ENCODE peak calls at places on chromosomes 1 and 21, in eight cellular contexts. N, Q, Z, D, R, W, S and P are unnamed samples. For H3K9me3, the result is how much of the 10 kb centered on the place peaks cover.

GRCh38 chr1:198890531-198890930 is 251.7 kb downstream of the PTPRC start:
- DNase-seq in N (no peak), Q (no peak), Z (no peak), D (no peak), R (no peak), W (no peak), S (no peak), P (no peak)

GRCh38 chr1:156945881-156946661 is 25.6 kb downstream of the LRRC71 start:
- DNase-seq in N (no peak), Q (no peak), Z (no peak), D (no peak), R (no peak), W (no peak), S (peak), P (no peak)

GRCh38 chr21:46207920-46208571 is 20.5 kb downstream of the LSS start:
- DNase-seq in N (no peak), Q (peak), Z (no peak), D (no peak), R (no peak), W (no peak), S (peak), P (no peak)

GRCh38 chr1:206505702-206506375 is 1.5 kb upstream of the RASSF5 start:
- DNase-seq in N (no peak), Q (no peak), Z (no peak), D (no peak), R (no peak), W (no peak), S (no peak), P (no peak)

GRCh38 chr1:36108314-36108713 is 16.7 kb downstream of the COL8A2 start:
- DNase-seq in N (no peak), Q (no peak), Z (no peak), D (no peak), R (no peak), W (no peak), S (no peak), P (peak)

GRCh38 chr1:2481885-2482284 is 5.8 kb downstream of the PLCH2 start:
- DNase-seq in N (no peak), Q (no peak), Z (no peak), D (no peak), R (no peak), W (no peak), S (no peak), P (no peak)

GRCh38 chr1:21511579-21512522 is 2.6 kb downstream of the ALPL start:
- DNase-seq in N (peak), Q (peak), Z (no peak), D (no peak), R (no peak), W (peak), S (peak), P (peak)

GRCh38 chr21:42105916-42106315 is 34.8 kb downstream of the UMODL1 start:
- DNase-seq in N (no peak), Q (no peak), Z (no peak), D (no peak), R (no peak), W (no peak), S (no peak), P (no peak)

GRCh38 chr21:37208056-37208705 is 59.0 kb downstream of the VPS26C start:
- DNase-seq in N (peak), Q (peak), Z (peak), D (no peak), R (no peak), W (peak), S (no peak), P (no peak)

GRCh38 chr1:77134359-77134758 is 84.9 kb downstream of the PIGK start:
- DNase-seq in N (no peak), Q (no peak), Z (no peak), D (no peak), R (no peak), W (no peak), S (no peak), P (no peak)

GRCh38 chr1:228058981-228059535 is 23.4 kb upstream of the ARF1 start:
- DNase-seq in N (no peak), Q (no peak), Z (no peak), D (no peak), R (no peak), W (no peak), S (peak), P (no peak)

GRCh38 chr1:175172503-175172902 is 20.1 kb downstream of the KIAA0040 start:
- DNase-seq in N (no peak), Q (no peak), Z (no peak), D (no peak), R (no peak), W (no peak), S (no peak), P (no peak)

DNA sequence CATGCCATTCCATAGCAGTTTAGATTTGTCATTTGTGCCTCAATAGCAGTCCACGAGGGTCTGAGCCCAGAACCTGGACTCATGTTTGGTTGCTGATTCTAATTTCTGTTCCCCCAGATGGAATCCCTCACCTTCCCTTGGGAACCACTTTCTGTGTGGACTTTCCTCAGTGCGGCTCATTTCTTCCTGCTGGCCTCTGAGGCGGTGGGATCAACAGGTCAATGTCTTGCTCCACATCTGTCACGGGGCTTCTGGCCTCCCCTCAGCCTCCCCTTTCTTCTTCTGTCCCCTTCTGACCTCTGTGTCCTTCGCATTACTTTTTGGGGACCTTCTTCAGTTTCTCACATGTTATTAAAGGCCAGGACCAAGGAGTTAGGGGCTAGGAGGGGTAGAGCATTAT is 49.3 kb upstream of the PRELP start:
- DNase-seq in N (no peak), Q (no peak), Z (no peak), D (no peak), R (no peak), W (no peak), S (no peak), P (no peak)
- H3K4me3 ChIP-seq in N (no peak), Q (no peak), Z (no peak), D (no peak), R (no peak), W (no peak), S (no peak), P (no peak)

DNA sequence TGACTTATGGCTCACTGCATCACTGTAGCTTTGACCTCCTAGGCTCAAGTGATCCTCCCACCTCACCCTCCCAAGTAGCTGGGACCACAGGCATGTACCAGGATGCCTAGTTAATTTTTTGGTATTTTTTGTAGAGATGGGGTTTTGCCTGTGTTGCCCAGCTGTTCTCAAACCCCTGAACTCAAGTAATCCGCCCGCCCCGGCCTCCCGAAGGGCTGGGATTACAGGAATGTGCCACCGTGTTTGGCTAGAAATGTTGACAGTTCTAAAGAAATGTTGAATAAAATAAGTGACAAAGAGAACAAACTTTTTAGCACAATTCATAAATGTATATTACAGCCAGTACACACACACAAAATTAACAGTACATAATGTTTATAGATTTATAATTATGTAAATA is 1586.1 kb downstream of the NCAM2 start:
- DNase-seq in N (no peak), Q (no peak), Z (no peak), D (no peak), R (no peak), W (no peak), S (no peak), P (no peak)
- H3K9me3 ChIP-seq in N (under half), Q (under half), Z (under half), D (under half), R (under half), W (under half), S (under half), P (under half)

DNA sequence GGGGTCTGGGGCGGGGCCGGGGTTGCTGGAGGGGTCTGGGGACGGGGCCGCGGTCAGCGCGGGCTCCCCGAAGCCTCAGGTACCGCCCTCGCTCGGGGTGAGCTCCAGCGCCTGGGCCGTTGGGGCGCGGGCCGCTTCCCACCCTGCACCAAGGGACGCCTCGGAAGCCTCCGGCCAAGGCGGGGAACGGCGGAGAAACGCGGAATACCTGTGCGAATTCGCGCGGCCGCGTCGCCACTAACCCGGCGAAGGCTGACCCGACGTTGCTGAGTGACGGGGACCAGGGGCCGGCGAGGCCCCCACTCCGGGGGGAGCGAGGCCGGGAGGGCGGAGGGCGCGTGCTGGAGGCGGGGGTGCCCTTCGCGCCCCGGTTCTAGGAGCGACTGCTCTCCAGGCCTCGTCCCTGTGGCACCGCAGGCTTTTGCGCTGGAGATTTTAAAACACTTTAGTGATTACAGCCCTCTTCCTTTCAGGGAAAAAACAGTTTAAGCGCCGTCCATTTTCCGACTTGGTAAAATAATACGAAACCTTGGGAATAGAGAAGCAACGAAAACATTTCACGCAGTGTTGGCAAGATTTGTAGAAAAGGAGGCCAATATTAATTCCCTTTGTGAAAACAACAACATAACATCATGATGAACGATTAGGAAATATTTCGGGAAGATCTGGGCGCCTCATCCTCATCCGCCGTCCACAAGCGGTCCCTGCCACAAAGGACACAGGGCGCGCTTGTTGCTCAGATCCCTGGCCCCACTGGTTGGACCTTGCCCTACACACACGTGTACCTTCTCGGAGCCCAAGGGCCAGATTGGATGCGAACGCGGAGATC is 971 bp upstream of the GNG4 start:
- DNase-seq in N (no peak), Q (no peak), Z (no peak), D (no peak), R (no peak), W (no peak), S (peak), P (no peak)
- H3K4me3 ChIP-seq in N (peak), Q (peak), Z (no peak), D (no peak), R (peak), W (peak), S (peak), P (no peak)

DNA sequence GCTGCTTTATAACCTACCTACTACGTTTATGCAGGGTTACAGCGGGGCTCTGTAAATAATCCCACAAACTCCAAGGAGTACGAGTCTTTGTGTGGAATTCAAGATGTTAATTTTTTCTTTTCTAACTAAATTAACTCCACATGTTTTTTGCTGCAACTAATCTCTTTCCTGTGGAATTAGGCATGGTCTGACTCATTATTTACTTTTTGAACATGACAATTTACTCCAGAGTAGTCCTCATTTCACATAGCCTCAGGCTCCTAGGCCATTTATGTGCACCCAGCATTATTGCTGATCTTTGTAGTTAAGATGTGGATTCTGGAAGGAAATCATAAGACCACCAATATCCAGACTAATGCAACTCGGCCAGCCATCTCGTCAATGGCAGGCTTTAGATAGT is 784.9 kb downstream of the LTN1 start:
- DNase-seq in N (no peak), Q (no peak), Z (no peak), D (no peak), R (no peak), W (no peak), S (no peak), P (peak)
- H3K9me3 ChIP-seq in N (under half), Q (under half), Z (under half), D (under half), R (under half), W (under half), S (under half), P (under half)

GRCh38 chr1:48889088-48889487 is 112.4 kb upstream of the BEND5 start:
- DNase-seq in N (no peak), Q (no peak), Z (no peak), D (no peak), R (no peak), W (no peak), S (no peak), P (no peak)

DNA sequence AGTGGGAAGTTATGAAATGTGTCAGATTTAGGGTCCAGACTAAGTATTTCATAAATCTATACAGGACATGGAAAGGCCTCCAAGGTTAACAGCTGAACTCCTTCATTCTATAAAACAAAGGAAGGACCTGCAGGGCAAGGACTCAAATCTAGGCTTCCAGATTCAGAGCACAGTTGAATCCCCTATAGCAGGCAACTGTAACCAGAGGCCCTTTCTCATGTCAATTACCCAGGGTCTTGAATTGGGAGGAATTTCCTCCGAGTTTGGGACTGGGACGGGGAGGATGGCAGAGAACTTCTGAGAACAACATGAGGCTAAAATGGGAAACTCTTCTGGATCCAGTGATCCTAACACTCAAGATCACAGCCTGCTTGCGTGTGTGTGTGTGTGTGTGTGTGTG is 112.9 kb upstream of the BEND5 start:
- DNase-seq in N (no peak), Q (no peak), Z (no peak), D (no peak), R (no peak), W (no peak), S (no peak), P (no peak)
- H3K4me3 ChIP-seq in N (no peak), Q (no peak), Z (no peak), D (no peak), R (no peak), W (no peak), S (no peak), P (no peak)